ENCODE peak calls at places on chromosome 20, in four cellular contexts. N is cardiac muscle cell, S is AG10803, O is GM06990. K is an unnamed sample.
A peak's percentile ranks its signal among the peaks of the same experiment; 100 is the strongest.

GRCh38 chr20:652611-653109 is 340 bp downstream of the SRXN1 start:
- DNase-seq in N (no peak), S (no peak), O (no peak), K (no peak)

GRCh38 chr20:20237093-20237959 is 130.6 kb upstream of the INSM1 start:
- DNase-seq in N (peak; percentile 75), S (peak; percentile 29), O (no peak), K (no peak)

GRCh38 chr20:60581606-60582005 is 623.4 kb downstream of the CDH26 start:
- DNase-seq in N (no peak), S (no peak), O (no peak), K (no peak)

GRCh38 chr20:34574861-34575260 is 16.3 kb downstream of the MAP1LC3A start:
- DNase-seq in N (no peak), S (no peak), O (no peak), K (no peak)

GRCh38 chr20:1033751-1034419 is 31.8 kb upstream of the RSPO4 start:
- DNase-seq in N (no peak), S (no peak), O (peak; percentile 13), K (no peak)

GRCh38 chr20:25048519-25048952 is 9.4 kb downstream of the ACSS1 start:
- DNase-seq in N (no peak), S (no peak), O (no peak), K (no peak)

GRCh38 chr20:32485126-32485769 is 99.9 kb downstream of the NOL4L start:
- DNase-seq in N (peak; percentile 77), S (peak; percentile 81), O (no peak), K (peak; percentile 26)

GRCh38 chr20:25529295-25529951 is 55.9 kb downstream of the NINL start:
- DNase-seq in N (no peak), S (no peak), O (no peak), K (no peak)

GRCh38 chr20:33465536-33466302 is 22.2 kb upstream of the SNTA1 start:
- DNase-seq in N (no peak), S (no peak), O (no peak), K (no peak)

GRCh38 chr20:25195014-25195961 is at the start of gene ENTPD6:
- DNase-seq in N (peak; percentile 93), S (peak; percentile 81), O (peak; percentile 95), K (peak; percentile 83)

GRCh38 chr20:24662286-24662685 is 192.9 kb downstream of the SYNDIG1 start:
- DNase-seq in N (no peak), S (no peak), O (no peak), K (no peak)

GRCh38 chr20:62305149-62305764 is 2.5 kb downstream of the ADRM1 start:
- DNase-seq in N (no peak), S (no peak), O (no peak), K (no peak)

GRCh38 chr20:63178889-63179751 is 36.8 kb downstream of the YTHDF1 start:
- DNase-seq in N (peak; percentile 46), S (no peak), O (peak; percentile 72), K (no peak)

GRCh38 chr20:46312075-46312944 is 4.0 kb upstream of the CDH22 start:
- DNase-seq in N (peak; percentile 77), S (no peak), O (no peak), K (no peak)

GRCh38 chr20:56827763-56828162 is 198.7 kb downstream of the TFAP2C start:
- DNase-seq in N (no peak), S (peak; percentile 49), O (no peak), K (no peak)

GRCh38 chr20:48866936-48867335 is 39.1 kb upstream of the PREX1 start:
- DNase-seq in N (peak; percentile 72), S (no peak), O (no peak), K (no peak)

GRCh38 chr20:36887779-36888133 is 11.8 kb downstream of the TLDC2 start:
- DNase-seq in N (no peak), S (peak; percentile 8), O (no peak), K (no peak)

GRCh38 chr20:881051-881820 is 34.9 kb downstream of the ANGPT4 start:
- DNase-seq in N (no peak), S (peak; percentile 48), O (no peak), K (no peak)

GRCh38 chr20:13813910-13814309 is 29.1 kb downstream of the NDUFAF5 start:
- DNase-seq in N (no peak), S (peak; percentile 25), O (no peak), K (no peak)

GRCh38 chr20:50305636-50306477 is 115.2 kb downstream of the CEBPB start:
- DNase-seq in N (no peak), S (peak; percentile 68), O (no peak), K (no peak)

GRCh38 chr20:46010491-46011405 is 2.0 kb downstream of the MMP9 start:
- DNase-seq in N (no peak), S (no peak), O (peak; percentile 51), K (no peak)

GRCh38 chr20:1312904-1313235 is 16.1 kb downstream of the SDCBP2 start:
- DNase-seq in N (no peak), S (no peak), O (no peak), K (no peak)